ENCODE peak calls at places on chromosomes 2 and 18, in six cellular contexts. B is HCT116, K is MM.1S, S is fibroblast of lung, W is hepatocyte, V is keratinocyte. G is an unnamed sample.
A peak's percentile ranks its signal among the peaks of the same experiment; 100 is the strongest.

GRCh38 chr2:17768894-17769293 is 15.0 kb downstream of the GEN1 start:
- DNase-seq in B (no peak), K (no peak), S (no peak), W (no peak), V (no peak), G (no peak)

GRCh38 chr2:132473174-132473883 is 56.7 kb downstream of the GPR39 start:
- DNase-seq in B (no peak), K (no peak), S (no peak), W (no peak), V (no peak), G (no peak)

GRCh38 chr18:74069178-74070050 is 78.2 kb downstream of the FBXO15 start:
- DNase-seq in B (no peak), K (no peak), S (no peak), W (no peak), V (no peak), G (no peak)

GRCh38 chr2:144430722-144431163 is 89.2 kb downstream of the ZEB2 start:
- DNase-seq in B (no peak), K (no peak), S (peak; percentile 74), W (peak; percentile 60), V (no peak), G (no peak)

GRCh38 chr2:148877403-148877740 is 2.3 kb downstream of the KIF5C start:
- DNase-seq in B (no peak), K (no peak), S (no peak), W (no peak), V (no peak), G (no peak)

GRCh38 chr2:161905389-161906046 is 168.5 kb downstream of the DPP4 start:
- DNase-seq in B (no peak), K (peak; percentile 61), S (peak; percentile 71), W (peak; percentile 27), V (peak; percentile 15), G (no peak)

GRCh38 chr2:72115361-72116080 is 32.1 kb downstream of the CYP26B1 start:
- DNase-seq in B (peak; percentile 68), K (no peak), S (peak; percentile 90), W (peak; percentile 84), V (peak; percentile 93), G (peak; percentile 99)

GRCh38 chr2:42784204-42784880 is 8.0 kb downstream of the HAAO start:
- DNase-seq in B (no peak), K (no peak), S (no peak), W (no peak), V (no peak), G (no peak)

GRCh38 chr2:146240376-146240775 is 1604.5 kb upstream of the ACVR2A start:
- DNase-seq in B (no peak), K (no peak), S (peak; percentile 38), W (no peak), V (no peak), G (no peak)

GRCh38 chr18:43526436-43527150 is 249.3 kb upstream of the SYT4 start:
- DNase-seq in B (no peak), K (no peak), S (peak; percentile 20), W (no peak), V (no peak), G (no peak)

GRCh38 chr2:68505603-68506159 is 38.3 kb downstream of the APLF start:
- DNase-seq in B (no peak), K (no peak), S (no peak), W (no peak), V (no peak), G (no peak)

GRCh38 chr2:28980368-28981015 is 606 bp upstream of the TOGARAM2 start:
- DNase-seq in B (no peak), K (no peak), S (no peak), W (no peak), V (no peak), G (no peak)

GRCh38 chr18:10035306-10035991 is 121.6 kb downstream of the VAPA start:
- DNase-seq in B (no peak), K (no peak), S (peak; percentile 30), W (peak; percentile 50), V (peak; percentile 58), G (peak; percentile 33)

GRCh38 chr18:21109936-21110666 is 1.5 kb downstream of the ROCK1 start:
- DNase-seq in B (no peak), K (peak; percentile 21), S (peak; percentile 22), W (no peak), V (no peak), G (no peak)

GRCh38 chr2:10080536-10081304 is 509 bp upstream of the CYS1 start:
- DNase-seq in B (no peak), K (peak; percentile 44), S (peak; percentile 66), W (peak; percentile 27), V (no peak), G (no peak)

GRCh38 chr18:74916773-74917393 is 292.1 kb downstream of the PTGR3 start:
- DNase-seq in B (no peak), K (no peak), S (no peak), W (no peak), V (no peak), G (no peak)

GRCh38 chr2:86747708-86748627 is 27.9 kb downstream of the RMND5A start:
- DNase-seq in B (peak; percentile 31), K (peak; percentile 13), S (peak; percentile 85), W (peak; percentile 54), V (no peak), G (no peak)

DNA sequence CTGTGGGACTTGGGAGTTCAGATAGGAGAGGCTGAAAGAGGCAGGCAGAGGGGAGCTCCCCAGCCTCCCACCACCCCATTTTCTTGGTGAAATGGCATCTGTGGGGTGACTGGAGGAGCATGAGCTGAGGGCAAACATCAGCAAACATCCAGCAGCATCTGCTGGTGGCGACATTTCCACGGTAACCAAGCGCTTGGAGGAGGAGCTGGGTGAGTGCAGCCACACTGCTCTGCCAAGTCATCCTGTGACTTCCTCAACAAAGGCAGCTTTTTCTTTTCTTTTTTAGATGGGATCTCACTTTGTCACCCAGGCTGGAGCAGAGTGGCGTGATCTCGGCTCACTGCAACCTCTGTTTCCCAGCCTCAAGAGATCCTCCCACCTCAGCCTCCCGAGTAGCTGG is 5.6 kb downstream of the TXNL4A start:
- DNase-seq in B (no peak), K (no peak), S (peak; percentile 28), W (no peak), V (no peak), G (no peak)
- H4K20me1 ChIP-seq in B (peaks cover 73% of the 10 kb centered on the region), K (peaks cover 5% of the 10 kb centered on the region), S (peaks cover 2% of the 10 kb centered on the region), W (peaks cover 90% of the 10 kb centered on the region), V (peaks cover 44% of the 10 kb centered on the region), G (peaks cover 100% of the 10 kb centered on the region)

GRCh38 chr18:25349131-25349925 is 2.6 kb downstream of the ZNF521 start:
- DNase-seq in B (no peak), K (peak; percentile 41), S (peak; percentile 71), W (peak; percentile 31), V (no peak), G (no peak)
- TF ChIP-seq EZH2 in B (no peak), K (no peak), S (no peak), W (peak; percentile 51), V (peak; percentile 85), G (no peak)

DNA sequence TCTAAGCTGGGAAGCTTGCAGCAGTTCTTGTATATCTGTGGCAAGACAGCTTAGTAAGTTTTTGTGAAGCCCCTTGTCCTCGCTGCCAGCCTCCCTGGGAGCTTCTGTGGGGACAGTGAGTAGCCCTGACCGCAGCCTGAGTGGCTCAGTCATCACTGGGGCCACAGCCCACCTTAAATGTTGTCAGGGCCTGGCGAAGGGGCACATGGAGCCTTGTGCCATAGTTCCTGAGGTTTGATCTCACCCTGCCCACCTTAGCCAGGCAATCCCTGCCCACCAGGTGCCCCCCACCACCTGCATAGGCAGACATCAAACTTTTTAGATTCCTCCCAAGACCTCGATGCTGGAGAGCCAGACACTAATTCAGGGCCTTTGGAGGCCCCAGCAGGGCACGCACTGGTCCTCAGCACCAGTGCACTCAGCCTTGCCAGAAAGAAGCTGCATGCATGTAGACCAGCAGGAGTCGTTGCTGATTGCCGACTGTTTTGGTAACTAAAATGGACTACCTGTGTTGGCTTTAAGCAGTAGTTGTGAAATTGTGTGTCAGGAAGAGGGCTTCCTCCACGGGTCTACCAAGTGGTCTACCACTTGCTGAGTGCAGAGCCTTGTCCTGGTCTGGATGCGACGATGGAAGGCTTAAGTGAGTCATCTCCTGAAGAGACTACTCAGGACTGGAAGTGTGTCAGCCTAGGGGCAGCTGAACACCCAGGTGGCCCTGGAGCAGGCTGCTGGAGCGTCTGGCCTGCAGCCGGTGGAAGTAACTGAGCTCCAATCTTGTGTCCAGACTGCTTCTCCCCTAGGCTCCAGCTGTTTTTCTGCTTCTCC is 233.1 kb downstream of the SEPTIN10 start:
- DNase-seq in B (no peak), K (no peak), S (peak; percentile 37), W (no peak), V (no peak), G (no peak)
- H4K20me1 ChIP-seq in B (no peaks in the 10 kb centered on the region), K (no peaks in the 10 kb centered on the region), S (no peaks in the 10 kb centered on the region), W (no peaks in the 10 kb centered on the region), V (no peaks in the 10 kb centered on the region), G (peaks cover 5% of the 10 kb centered on the region)

GRCh38 chr2:130963058-130963848 is 126.5 kb downstream of the ARHGEF4 start:
- DNase-seq in B (no peak), K (no peak), S (no peak), W (peak; percentile 18), V (no peak), G (no peak)
- TF ChIP-seq EZH2 in B (no peak), K (no peak), S (no peak), W (no peak), V (peak; percentile 66), G (no peak)

DNA sequence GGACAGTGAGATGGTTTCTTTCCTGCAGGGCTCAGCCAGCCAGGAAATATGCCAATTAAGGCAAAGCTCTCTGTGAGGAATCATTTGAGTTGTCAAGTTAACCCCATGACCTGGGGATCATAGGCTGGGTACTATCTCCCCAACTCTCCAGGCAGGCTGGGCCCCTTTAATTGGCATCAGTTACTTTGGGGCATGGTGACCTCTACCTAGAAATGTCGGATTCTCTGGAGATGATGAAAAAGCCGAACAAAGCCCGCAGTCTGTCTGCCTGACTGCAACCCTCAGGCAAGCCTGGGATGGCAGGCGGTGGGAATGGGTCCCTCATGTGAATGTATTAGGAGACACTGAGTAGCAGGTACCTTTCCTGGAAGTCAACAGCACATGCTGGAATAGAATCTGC is 193.5 kb upstream of the SMAD2 start:
- DNase-seq in B (no peak), K (no peak), S (no peak), W (no peak), V (no peak), G (no peak)
- H4K20me1 ChIP-seq in B (no peaks in the 10 kb centered on the region), K (no peaks in the 10 kb centered on the region), S (no peaks in the 10 kb centered on the region), W (no peaks in the 10 kb centered on the region), V (no peaks in the 10 kb centered on the region), G (peaks cover 3% of the 10 kb centered on the region)

GRCh38 chr2:2059199-2059598 is 271.9 kb downstream of the MYT1L start:
- DNase-seq in B (no peak), K (no peak), S (no peak), W (no peak), V (no peak), G (no peak)

GRCh38 chr2:2057125-2057721 is 273.9 kb downstream of the MYT1L start:
- DNase-seq in B (peak; percentile 2), K (peak; percentile 31), S (peak; percentile 23), W (peak; percentile 37), V (no peak), G (no peak)

GRCh38 chr2:2060431-2060830 is 270.6 kb downstream of the MYT1L start:
- DNase-seq in B (no peak), K (no peak), S (no peak), W (no peak), V (no peak), G (no peak)

GRCh38 chr2:2056531-2056930 is 274.5 kb downstream of the MYT1L start:
- DNase-seq in B (no peak), K (no peak), S (no peak), W (no peak), V (no peak), G (no peak)

GRCh38 chr2:2061091-2061696 is 269.9 kb downstream of the MYT1L start:
- DNase-seq in B (no peak), K (no peak), S (no peak), W (no peak), V (no peak), G (no peak)
- TF ChIP-seq EZH2 in B (no peak), K (no peak), S (no peak), W (no peak), V (no peak), G (no peak)

GRCh38 chr2:237698338-237698694 is 70.9 kb downstream of the LRRFIP1 start:
- DNase-seq in B (no peak), K (peak; percentile 44), S (no peak), W (no peak), V (no peak), G (no peak)
- H4K20me1 ChIP-seq in B (no peaks in the 10 kb centered on the region), K (no peaks in the 10 kb centered on the region), S (no peaks in the 10 kb centered on the region), W (peaks cover 82% of the 10 kb centered on the region), V (peaks cover 66% of the 10 kb centered on the region), G (peaks cover 99% of the 10 kb centered on the region)